ENCODE peak calls at places on chromosomes 7 and 10, in seven cellular contexts. F is GM12865, C is cardiac muscle cell, K is transverse colon, J is BE2C, I is fibroblast of pulmonary artery, Z is WERI-Rb-1. W is an unnamed sample.
A peak's percentile ranks its signal among the peaks of the same experiment; 100 is the strongest.

GRCh38 chr10:29634764-29635625 is at the start of gene SVIL:
- DNase-seq in F (no peak), C (peak; percentile 71), K (peak; percentile 75), J (peak; percentile 33), I (peak; percentile 79), Z (no peak), W (peak; percentile 74)

GRCh38 chr7:77667459-77668090 is 28.7 kb upstream of the RSBN1L start:
- DNase-seq in F (no peak), C (no peak), K (peak; percentile 35), J (no peak), I (no peak), Z (no peak), W (peak; percentile 55)

GRCh38 chr7:194996-195829 is 2.8 kb downstream of the FAM20C start:
- DNase-seq in F (no peak), C (peak; percentile 38), K (no peak), J (no peak), I (peak; percentile 28), Z (no peak), W (peak; percentile 62)

GRCh38 chr10:124592736-124593430 is 131.3 kb downstream of the LHPP start:
- DNase-seq in F (no peak), C (no peak), K (no peak), J (peak; percentile 2), I (no peak), Z (no peak), W (no peak)

GRCh38 chr10:92692085-92692671 is 2.4 kb downstream of the HHEX start:
- DNase-seq in F (no peak), C (no peak), K (no peak), J (no peak), I (no peak), Z (no peak), W (no peak)

GRCh38 chr10:30231071-30231652 is 117.9 kb downstream of the MTPAP start:
- DNase-seq in F (no peak), C (no peak), K (no peak), J (no peak), I (no peak), Z (no peak), W (no peak)

GRCh38 chr10:26067680-26068079 is 133.7 kb downstream of the MYO3A start:
- DNase-seq in F (no peak), C (no peak), K (no peak), J (no peak), I (no peak), Z (no peak), W (no peak)

GRCh38 chr10:88270871-88271713 is 312.0 kb downstream of the RNLS start:
- DNase-seq in F (peak; percentile 97), C (peak; percentile 68), K (no peak), J (no peak), I (peak; percentile 45), Z (no peak), W (peak; percentile 69)

GRCh38 chr10:71621783-71622526 is 97.6 kb downstream of the C10orf105 start:
- DNase-seq in F (no peak), C (peak; percentile 43), K (no peak), J (peak; percentile 38), I (peak; percentile 11), Z (no peak), W (peak; percentile 63)

GRCh38 chr7:90593205-90593604 is 2.9 kb upstream of the CDK14 start:
- DNase-seq in F (no peak), C (no peak), K (no peak), J (no peak), I (peak; percentile 23), Z (no peak), W (peak; percentile 21)

GRCh38 chr7:22895491-22895890 is 72.8 kb upstream of the TOMM7 start:
- DNase-seq in F (no peak), C (no peak), K (no peak), J (no peak), I (no peak), Z (no peak), W (peak; percentile 77)

GRCh38 chr10:48322017-48322416 is 15.5 kb downstream of the MAPK8 start:
- DNase-seq in F (no peak), C (no peak), K (no peak), J (no peak), I (no peak), Z (no peak), W (peak; percentile 4)

GRCh38 chr7:75966209-75966961 is 28.0 kb downstream of the TMEM120A start:
- DNase-seq in F (no peak), C (peak; percentile 59), K (no peak), J (peak; percentile 70), I (no peak), Z (peak; percentile 43), W (peak; percentile 81)

GRCh38 chr7:155219154-155219531 is 78.5 kb upstream of the INSIG1 start:
- DNase-seq in F (no peak), C (no peak), K (no peak), J (no peak), I (no peak), Z (no peak), W (no peak)

GRCh38 chr7:2575733-2576350 is 17.1 kb downstream of the IQCE start:
- DNase-seq in F (no peak), C (peak; percentile 29), K (no peak), J (no peak), I (peak; percentile 10), Z (no peak), W (peak; percentile 70)

GRCh38 chr7:100875356-100875751 is 451 bp downstream of the SRRT start:
- DNase-seq in F (peak; percentile 65), C (no peak), K (no peak), J (no peak), I (no peak), Z (no peak), W (no peak)

GRCh38 chr7:150466477-150466876 is 16.0 kb downstream of the GIMAP8 start:
- DNase-seq in F (no peak), C (no peak), K (no peak), J (no peak), I (no peak), Z (no peak), W (no peak)

GRCh38 chr7:110975476-110975875 is 115.5 kb upstream of the LRRN3 start:
- DNase-seq in F (no peak), C (no peak), K (no peak), J (no peak), I (no peak), Z (no peak), W (no peak)

GRCh38 chr10:50653142-50653541 is 29.4 kb upstream of the SGMS1 start:
- DNase-seq in F (peak; percentile 44), C (peak; percentile 58), K (no peak), J (no peak), I (peak; percentile 59), Z (no peak), W (peak; percentile 35)

GRCh38 chr10:117004627-117005453 is at the start of gene SHTN1:
- DNase-seq in F (peak; percentile 14), C (peak; percentile 63), K (peak; percentile 92), J (peak; percentile 26), I (peak; percentile 46), Z (peak; percentile 91), W (peak; percentile 49)

GRCh38 chr10:117003336-117003735 is 1.7 kb downstream of the SHTN1 start:
- DNase-seq in F (no peak), C (no peak), K (no peak), J (no peak), I (no peak), Z (no peak), W (no peak)

GRCh38 chr10:117005454-117006055 is 568 bp upstream of the SHTN1 start:
- DNase-seq in F (no peak), C (peak; percentile 8), K (peak; percentile 9), J (peak; percentile 13), I (no peak), Z (peak; percentile 64), W (no peak)

GRCh38 chr10:117002206-117002605 is 2.8 kb downstream of the SHTN1 start:
- DNase-seq in F (no peak), C (no peak), K (no peak), J (no peak), I (no peak), Z (no peak), W (no peak)

DNA sequence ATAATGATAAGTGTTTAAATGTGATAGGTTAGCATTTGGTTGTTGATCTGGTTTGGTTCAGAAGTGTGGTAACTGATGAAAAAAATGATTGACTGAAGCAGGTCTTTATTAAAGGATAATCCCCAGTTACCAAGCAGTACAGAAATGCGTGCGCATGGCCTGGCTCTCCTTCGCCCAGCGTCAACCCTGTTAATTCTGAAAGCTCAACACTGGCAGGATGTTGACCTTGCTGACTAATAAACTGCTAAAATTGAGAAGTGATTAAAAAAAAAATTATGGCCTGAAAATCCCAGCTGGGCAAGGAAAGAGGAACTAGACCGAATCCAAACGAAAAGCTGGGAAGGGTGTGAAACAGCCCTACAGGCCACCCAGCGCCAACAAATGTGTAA is 755 bp downstream of the SHTN1 start:
- DNase-seq in F (peak; percentile 32), C (no peak), K (no peak), J (no peak), I (peak; percentile 17), Z (no peak), W (no peak)
- TF ChIP-seq CTCF in F (no peak), C (no peak), K (no peak), J (no peak), I (no peak), Z (no peak), W (no peak)

GRCh38 chr7:15463801-15464761 is 97.7 kb downstream of the AGMO start:
- DNase-seq in F (no peak), C (peak; percentile 54), K (no peak), J (no peak), I (peak; percentile 33), Z (no peak), W (peak; percentile 77)

GRCh38 chr7:15461576-15461975 is 100.2 kb downstream of the AGMO start:
- DNase-seq in F (no peak), C (peak; percentile 87), K (no peak), J (no peak), I (peak; percentile 83), Z (no peak), W (peak; percentile 93)

GRCh38 chr7:15459018-15459621 is 102.7 kb downstream of the AGMO start:
- DNase-seq in F (no peak), C (peak; percentile 39), K (no peak), J (peak; percentile 17), I (peak; percentile 21), Z (no peak), W (peak; percentile 13)

GRCh38 chr7:15464762-15465144 is 97.1 kb downstream of the AGMO start:
- DNase-seq in F (no peak), C (peak; percentile 9), K (no peak), J (no peak), I (no peak), Z (no peak), W (peak; percentile 5)

GRCh38 chr7:15462721-15463389 is 99.0 kb downstream of the AGMO start:
- DNase-seq in F (no peak), C (no peak), K (no peak), J (no peak), I (no peak), Z (no peak), W (no peak)
- H3K4me3 ChIP-seq in F (no peak overlapping the region), C (no peak overlapping the region), K (no peak overlapping the region), J (no peak overlapping the region), I (no peak overlapping the region), Z (no peak overlapping the region), W (no peak overlapping the region)

GRCh38 chr7:113289140-113289740 is 170.9 kb upstream of the SMIM30 start:
- DNase-seq in F (peak; percentile 30), C (peak; percentile 58), K (no peak), J (no peak), I (peak; percentile 68), Z (peak; percentile 48), W (peak; percentile 62)
- TF ChIP-seq CTCF in F (peak; percentile 37), C (peak; percentile 56), K (peak; percentile 10), J (peak; percentile 47), I (peak; percentile 65), Z (peak; percentile 76), W (peak; percentile 84)

GRCh38 chr10:9719246-9719645 is 1298.4 kb upstream of the CELF2 start:
- DNase-seq in F (no peak), C (no peak), K (no peak), J (no peak), I (no peak), Z (no peak), W (no peak)
- H3K4me3 ChIP-seq in F (no peak overlapping the region), C (no peak overlapping the region), K (no peak overlapping the region), J (no peak overlapping the region), I (no peak overlapping the region), Z (no peak overlapping the region), W (no peak overlapping the region)